ENCODE peak calls at places on chromosome 3, in five cellular contexts. I is endothelial cell; O is GM23338; K is NCI-H1092; S is CD4-positive, alpha-beta memory T cell. N is an unnamed sample.

GRCh38 chr3:107309312-107309711 is 67.9 kb upstream of the CCDC54 start:
- DNase-seq in I (no peak), O (no peak), K (no peak), S (no peak), N (no peak)

GRCh38 chr3:134937256-134938023 is 142.4 kb downstream of the EPHB1 start:
- DNase-seq in I (no peak), O (peak; percentile 75), K (no peak), S (no peak), N (no peak)

GRCh38 chr3:98534168-98534567 is 2.4 kb downstream of the GPR15 start:
- DNase-seq in I (no peak), O (no peak), K (no peak), S (no peak), N (no peak)

GRCh38 chr3:101279765-101280385 is 40.5 kb downstream of the IMPG2 start:
- DNase-seq in I (no peak), O (no peak), K (no peak), S (no peak), N (no peak)

GRCh38 chr3:174862101-174862500 is 3.0 kb downstream of the NAALADL2 start:
- DNase-seq in I (no peak), O (peak; percentile 69), K (peak; percentile 7), S (no peak), N (no peak)

GRCh38 chr3:157498374-157498773 is 4.8 kb downstream of the VEPH1 start:
- DNase-seq in I (no peak), O (no peak), K (no peak), S (no peak), N (no peak)

GRCh38 chr3:120227710-120228347 is 57.2 kb downstream of the GPR156 start:
- DNase-seq in I (no peak), O (peak; percentile 25), K (no peak), S (no peak), N (no peak)

GRCh38 chr3:170598091-170598502 is 12.2 kb upstream of the SLC7A14 start:
- DNase-seq in I (no peak), O (no peak), K (no peak), S (no peak), N (no peak)

GRCh38 chr3:52437326-52438103 is 7.4 kb downstream of the SEMA3G start:
- DNase-seq in I (no peak), O (no peak), K (no peak), S (no peak), N (peak; percentile 87)

GRCh38 chr3:60513241-60513640 is 738.0 kb downstream of the FHIT start:
- DNase-seq in I (no peak), O (no peak), K (no peak), S (no peak), N (no peak)

GRCh38 chr3:40417845-40418543 is 31.0 kb downstream of the ENTPD3 start:
- DNase-seq in I (no peak), O (no peak), K (no peak), S (no peak), N (no peak)

GRCh38 chr3:132444333-132444732 is 27.0 kb downstream of the DNAJC13 start:
- DNase-seq in I (no peak), O (no peak), K (no peak), S (no peak), N (no peak)

GRCh38 chr3:18344306-18345014 is 80.7 kb downstream of the SATB1 start:
- DNase-seq in I (no peak), O (peak; percentile 68), K (no peak), S (no peak), N (no peak)

GRCh38 chr3:58062469-58062868 is 54.2 kb downstream of the FLNB start:
- DNase-seq in I (no peak), O (no peak), K (no peak), S (no peak), N (no peak)

GRCh38 chr3:74832925-74833324 is 218.5 kb upstream of the CNTN3 start:
- DNase-seq in I (no peak), O (peak; percentile 43), K (no peak), S (no peak), N (no peak)

GRCh38 chr3:142647856-142648255 is 51.7 kb downstream of the PLS1 start:
- DNase-seq in I (no peak), O (no peak), K (no peak), S (no peak), N (no peak)

GRCh38 chr3:58051196-58051595 is 43.0 kb downstream of the FLNB start:
- DNase-seq in I (no peak), O (no peak), K (no peak), S (no peak), N (no peak)

GRCh38 chr3:4821975-4822374 is 157.3 kb upstream of the BHLHE40 start:
- DNase-seq in I (no peak), O (no peak), K (no peak), S (peak; percentile 85), N (no peak)

GRCh38 chr3:112308151-112308911 is 14.3 kb upstream of the SLC9C1 start:
- DNase-seq in I (peak; percentile 10), O (peak; percentile 70), K (peak; percentile 69), S (no peak), N (no peak)

GRCh38 chr3:162492446-162493081 is 996.0 kb downstream of the OTOL1 start:
- DNase-seq in I (no peak), O (no peak), K (no peak), S (no peak), N (no peak)

GRCh38 chr3:133891662-133892389 is 3.9 kb downstream of the RAB6B start:
- DNase-seq in I (no peak), O (no peak), K (no peak), S (no peak), N (peak; percentile 46)

GRCh38 chr3:13243571-13243970 is 170.3 kb upstream of the IQSEC1 start:
- DNase-seq in I (no peak), O (no peak), K (no peak), S (no peak), N (no peak)

GRCh38 chr3:165195628-165196576 is at the start of gene SLITRK3:
- DNase-seq in I (peak; percentile 17), O (peak; percentile 60), K (no peak), S (no peak), N (no peak)

GRCh38 chr3:157127831-157128767 is 31.8 kb downstream of the CCNL1 start:
- DNase-seq in I (no peak), O (no peak), K (no peak), S (peak; percentile 65), N (no peak)

GRCh38 chr3:11517601-11518000 is 126.1 kb downstream of the VGLL4 start:
- DNase-seq in I (no peak), O (no peak), K (no peak), S (no peak), N (peak; percentile 63)

GRCh38 chr3:149879872-149880271 is 66.9 kb downstream of the RNF13 start:
- DNase-seq in I (peak; percentile 67), O (peak; percentile 82), K (no peak), S (no peak), N (peak; percentile 88)

GRCh38 chr3:141421639-141422319 is 53.5 kb downstream of the ZBTB38 start:
- DNase-seq in I (no peak), O (no peak), K (no peak), S (no peak), N (no peak)

GRCh38 chr3:113495035-113495434 is 19.9 kb downstream of the SPICE1 start:
- DNase-seq in I (peak; percentile 19), O (peak; percentile 56), K (no peak), S (peak; percentile 40), N (no peak)

GRCh38 chr3:194381460-194381875 is 11.9 kb upstream of the LRRC15 start:
- DNase-seq in I (no peak), O (no peak), K (no peak), S (no peak), N (no peak)

GRCh38 chr3:94937980-94938379 is 875.1 kb downstream of the NSUN3 start:
- DNase-seq in I (no peak), O (no peak), K (no peak), S (no peak), N (no peak)

GRCh38 chr3:148455098-148455497 is 242.6 kb upstream of the AGTR1 start:
- DNase-seq in I (no peak), O (no peak), K (no peak), S (no peak), N (peak; percentile 69)

GRCh38 chr3:71543371-71544016 is 40.0 kb downstream of the FOXP1 start:
- DNase-seq in I (no peak), O (no peak), K (no peak), S (no peak), N (no peak)

GRCh38 chr3:183265157-183265642 is 12.1 kb downstream of the B3GNT5 start:
- DNase-seq in I (peak; percentile 35), O (peak; percentile 78), K (no peak), S (no peak), N (no peak)

GRCh38 chr3:21839592-21839991 is 88.6 kb upstream of the ZNF385D start:
- DNase-seq in I (no peak), O (peak; percentile 46), K (no peak), S (no peak), N (no peak)

GRCh38 chr3:160956785-160957184 is 148.4 kb downstream of the B3GALNT1 start:
- DNase-seq in I (no peak), O (peak; percentile 45), K (no peak), S (no peak), N (no peak)

GRCh38 chr3:87161486-87161885 is 65.6 kb upstream of the CHMP2B start:
- DNase-seq in I (no peak), O (no peak), K (no peak), S (no peak), N (no peak)

N was measured in lower leg skin.